ENCODE peak calls at places on chromosomes 13 and 19, in eight cellular contexts. C is astrocyte of the spinal cord, G is IMR-90, A is pancreas, F is Panc1, M is GM23338, Q is brain microvascular endothelial cell, K is cardiac fibroblast. U is an unnamed sample.

GRCh38 chr13:84553252-84553651 is 671.0 kb upstream of the SLITRK1 start:
- DNase-seq in C (no peak), G (no peak), A (no peak), F (no peak), M (no peak), Q (no peak), K (no peak), U (no peak)

GRCh38 chr13:70170689-70171088 is 62.4 kb upstream of the KLHL1 start:
- DNase-seq in C (no peak), G (no peak), A (no peak), F (no peak), M (no peak), Q (no peak), K (no peak), U (no peak)

GRCh38 chr13:97298816-97299215 is 76.7 kb downstream of the MBNL2 start:
- DNase-seq in C (peak), G (peak), A (no peak), F (no peak), M (no peak), Q (no peak), K (no peak), U (no peak)

GRCh38 chr13:42699922-42700321 is 81.5 kb upstream of the FAM216B start:
- DNase-seq in C (no peak), G (no peak), A (no peak), F (no peak), M (no peak), Q (no peak), K (no peak), U (no peak)

GRCh38 chr13:45238945-45239795 is 38.3 kb upstream of the KCTD4 start:
- DNase-seq in C (peak), G (peak), A (no peak), F (no peak), M (no peak), Q (peak), K (peak), U (no peak)

GRCh38 chr19:36086326-36086725 is 24.6 kb upstream of the OVOL3 start:
- DNase-seq in C (no peak), G (no peak), A (no peak), F (no peak), M (no peak), Q (no peak), K (no peak), U (no peak)

GRCh38 chr19:29079331-29079730 is 133.6 kb downstream of the UQCRFS1 start:
- DNase-seq in C (no peak), G (no peak), A (no peak), F (no peak), M (peak), Q (no peak), K (no peak), U (no peak)

GRCh38 chr19:7618771-7619510 is 10.4 kb downstream of the XAB2 start:
- DNase-seq in C (no peak), G (no peak), A (peak), F (no peak), M (no peak), Q (no peak), K (no peak), U (no peak)

GRCh38 chr13:61110804-61111203 is 304.8 kb downstream of the PCDH20 start:
- DNase-seq in C (no peak), G (no peak), A (no peak), F (no peak), M (no peak), Q (no peak), K (no peak), U (no peak)

GRCh38 chr19:2548966-2549365 is 73.0 kb downstream of the GADD45B start:
- DNase-seq in C (no peak), G (no peak), A (no peak), F (no peak), M (no peak), Q (no peak), K (no peak), U (no peak)

GRCh38 chr19:2551172-2551863 is 75.4 kb downstream of the GADD45B start:
- DNase-seq in C (no peak), G (no peak), A (no peak), F (no peak), M (no peak), Q (no peak), K (no peak), U (no peak)

GRCh38 chr19:2549701-2550191 is 73.8 kb downstream of the GADD45B start:
- DNase-seq in C (peak), G (peak), A (peak), F (no peak), M (no peak), Q (peak), K (peak), U (no peak)

GRCh38 chr19:2551864-2552185 is 75.9 kb downstream of the GADD45B start:
- DNase-seq in C (no peak), G (no peak), A (no peak), F (no peak), M (no peak), Q (no peak), K (no peak), U (no peak)

GRCh38 chr19:2550431-2551171 is 74.7 kb downstream of the GADD45B start:
- DNase-seq in C (no peak), G (no peak), A (no peak), F (no peak), M (peak), Q (no peak), K (no peak), U (no peak)
- TF ChIP-seq CTCF in C (no peak), G (no peak), A (no peak), F (no peak), M (no peak), Q (no peak), K (no peak), U (no peak)

GRCh38 chr13:23578411-23579071 is 8.3 kb downstream of the TNFRSF19 start:
- DNase-seq in C (peak), G (peak), A (peak), F (no peak), M (peak), Q (peak), K (peak), U (peak)
- TF ChIP-seq CTCF in C (peak), G (peak), A (peak), F (peak), M (peak), Q (peak), K (peak), U (peak)

DNA sequence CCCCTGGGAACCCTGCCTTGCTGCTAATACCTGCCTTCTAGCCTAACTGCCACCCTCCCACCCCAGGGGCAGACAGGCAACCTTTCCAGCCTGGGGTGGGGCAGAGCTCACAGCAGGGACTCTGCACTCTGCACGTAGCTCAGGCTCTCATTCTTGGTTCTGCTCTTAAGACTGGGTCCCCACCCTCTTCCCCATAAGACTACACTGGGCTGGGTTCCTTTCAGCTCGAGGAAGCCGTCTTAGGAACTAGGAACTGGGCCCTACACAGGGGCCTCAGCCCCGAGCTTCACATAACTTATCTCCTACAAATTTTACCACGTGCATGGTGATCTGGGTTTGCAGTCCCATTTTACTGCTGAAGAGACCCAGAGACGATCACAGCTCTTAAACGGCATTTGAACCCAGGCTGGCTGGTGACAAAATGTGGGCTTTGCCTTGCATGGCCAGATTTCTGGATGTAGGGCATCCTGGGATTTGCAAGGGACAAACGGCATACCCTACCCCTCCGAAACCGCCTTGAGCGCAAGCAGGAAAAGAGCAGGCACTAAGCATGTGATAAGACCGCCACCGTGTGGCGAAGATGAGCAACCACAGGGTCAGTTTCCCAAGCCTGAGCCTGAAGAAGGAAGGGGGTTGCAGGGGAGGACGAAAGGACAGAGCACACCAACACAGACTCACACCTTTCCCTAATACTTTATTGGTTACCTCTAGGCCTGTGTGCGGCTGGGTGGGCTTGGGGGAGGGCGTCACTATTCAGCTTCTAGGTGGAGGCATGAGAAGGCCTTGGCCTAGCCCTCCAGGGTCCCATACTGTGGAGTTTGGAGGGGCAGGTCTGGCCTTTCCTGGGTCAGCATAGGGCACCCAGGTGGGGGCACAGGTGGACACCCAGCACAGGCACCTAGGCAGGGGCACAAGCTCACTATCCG is 5.1 kb downstream of the JUNB start:
- DNase-seq in C (peak), G (peak), A (peak), F (no peak), M (peak), Q (peak), K (peak), U (peak)
- TF ChIP-seq CTCF in C (peak), G (peak), A (peak), F (peak), M (peak), Q (peak), K (peak), U (peak)

DNA sequence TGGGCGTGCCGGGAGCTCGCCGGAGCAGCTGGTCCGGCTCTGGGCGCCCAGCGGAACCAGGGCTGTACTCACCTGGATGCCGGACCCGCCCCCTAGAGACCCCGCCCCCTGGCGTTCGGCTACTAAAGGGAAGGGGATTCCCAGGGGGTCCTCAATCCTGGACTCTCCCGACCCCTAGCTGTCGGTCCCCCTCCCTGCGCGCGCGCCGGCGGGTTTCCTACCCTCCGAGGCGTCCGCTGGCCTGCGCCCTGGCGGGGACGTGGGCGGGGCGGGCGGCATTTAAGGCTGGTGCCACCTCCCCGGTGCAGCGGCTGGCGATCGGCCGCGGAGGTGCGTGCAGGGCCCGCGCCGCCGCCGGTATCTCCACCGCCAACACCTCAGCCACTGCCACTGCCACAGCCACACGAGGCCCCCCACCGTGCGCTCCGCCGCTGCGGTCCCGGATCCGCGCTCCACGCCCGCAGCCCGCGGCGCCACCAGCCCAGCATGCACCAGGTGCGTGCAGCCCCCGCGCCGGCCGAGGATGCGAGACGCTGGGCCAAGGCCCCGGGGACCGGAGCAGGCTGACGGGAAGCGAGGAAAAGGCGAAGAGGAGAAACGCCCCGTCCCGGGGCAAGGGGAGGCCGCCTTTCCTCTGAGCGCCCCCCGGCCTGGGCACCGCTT is at the start of gene ATP12A:
- DNase-seq in C (no peak), G (no peak), A (peak), F (no peak), M (peak), Q (no peak), K (no peak), U (no peak)
- TF ChIP-seq CTCF in C (no peak), G (no peak), A (no peak), F (no peak), M (no peak), Q (no peak), K (no peak), U (peak)

GRCh38 chr13:111475488-111475887 is 155.0 kb downstream of the TEX29 start:
- DNase-seq in C (no peak), G (no peak), A (no peak), F (no peak), M (no peak), Q (no peak), K (no peak), U (no peak)

GRCh38 chr13:111472083-111472482 is 151.6 kb downstream of the TEX29 start:
- DNase-seq in C (no peak), G (no peak), A (no peak), F (no peak), M (no peak), Q (no peak), K (no peak), U (no peak)

GRCh38 chr13:111476197-111476596 is 155.8 kb downstream of the TEX29 start:
- DNase-seq in C (no peak), G (no peak), A (no peak), F (no peak), M (no peak), Q (no peak), K (no peak), U (no peak)

GRCh38 chr13:111472559-111473460 is 152.4 kb downstream of the TEX29 start:
- DNase-seq in C (no peak), G (no peak), A (no peak), F (no peak), M (no peak), Q (no peak), K (no peak), U (no peak)

GRCh38 chr13:111474136-111475002 is 153.9 kb downstream of the TEX29 start:
- DNase-seq in C (peak), G (peak), A (no peak), F (peak), M (peak), Q (peak), K (peak), U (peak)
- TF ChIP-seq CTCF in C (peak), G (peak), A (peak), F (no peak), M (peak), Q (peak), K (peak), U (peak)

GRCh38 chr13:113317031-113317430 is 20.0 kb downstream of the LAMP1 start:
- DNase-seq in C (no peak), G (no peak), A (no peak), F (no peak), M (no peak), Q (no peak), K (no peak), U (no peak)
- TF ChIP-seq CTCF in C (no peak), G (no peak), A (no peak), F (no peak), M (no peak), Q (no peak), K (no peak), U (no peak)